ENCODE peak calls at places on chromosomes 5 and 9, in four cellular contexts. Y is RWPE1; M is CD4-positive, alpha-beta memory T cell; K is breast epithelium. X is an unnamed sample.

GRCh38 chr5:9335754-9336495 is 209.9 kb downstream of the SEMA5A start:
- DNase-seq in M (no peak), K (no peak), Y (no peak), X (no peak)

GRCh38 chr9:82599550-82599949 is 463.4 kb downstream of the RASEF start:
- DNase-seq in Y (no peak), K (no peak), M (no peak), X (no peak)

GRCh38 chr5:55360190-55360589 is 52.4 kb downstream of the MTREX start:
- DNase-seq in M (no peak), K (no peak), Y (peak), X (peak)

GRCh38 chr5:77163453-77163852 is 47.0 kb upstream of the PDE8B start:
- DNase-seq in K (no peak), M (no peak), Y (no peak), X (no peak)

GRCh38 chr5:148426514-148426913 is 42.8 kb downstream of the FBXO38 start:
- DNase-seq in M (no peak), K (no peak), Y (no peak), X (no peak)

GRCh38 chr5:54713923-54714581 is 196.5 kb downstream of the SNX18 start:
- DNase-seq in Y (no peak), K (no peak), M (no peak), X (peak)

GRCh38 chr5:100846722-100847121 is 56.4 kb downstream of the ST8SIA4 start:
- DNase-seq in Y (no peak), M (no peak), K (no peak), X (no peak)

GRCh38 chr5:98454407-98454806 is 319.1 kb upstream of the RGMB start:
- DNase-seq in K (no peak), M (no peak), Y (no peak), X (no peak)

GRCh38 chr9:107158321-107158720 is 124.8 kb upstream of the RAD23B start:
- DNase-seq in K (no peak), Y (peak), M (no peak), X (no peak)

GRCh38 chr5:132059043-132059695 is 1.3 kb upstream of the IL3 start:
- DNase-seq in K (peak), M (peak), Y (no peak), X (no peak)

GRCh38 chr9:36092509-36093215 is 43.9 kb upstream of the GLIPR2 start:
- DNase-seq in M (peak), Y (no peak), K (no peak), X (no peak)

GRCh38 chr5:165029471-165029870 is 1524.1 kb downstream of the MAT2B start:
- DNase-seq in M (no peak), K (no peak), Y (no peak), X (peak)

GRCh38 chr9:38046669-38047300 is 22.2 kb downstream of the SHB start:
- DNase-seq in Y (peak), M (no peak), K (peak), X (peak)

GRCh38 chr5:173554989-173555705 is 61.3 kb downstream of the BOD1 start:
- DNase-seq in M (no peak), K (no peak), Y (no peak), X (no peak)

GRCh38 chr5:173550641-173551040 is 65.8 kb downstream of the BOD1 start:
- DNase-seq in K (no peak), M (no peak), Y (no peak), X (no peak)

GRCh38 chr5:173556142-173557028 is 60.1 kb downstream of the BOD1 start:
- DNase-seq in Y (no peak), M (no peak), K (no peak), X (no peak)

GRCh38 chr5:173557123-173557903 is 59.1 kb downstream of the BOD1 start:
- DNase-seq in Y (no peak), K (no peak), M (no peak), X (no peak)

GRCh38 chr5:173554038-173554955 is 62.2 kb downstream of the BOD1 start:
- DNase-seq in M (no peak), K (no peak), Y (no peak), X (no peak)
- H3K27ac ChIP-seq in M (no peak), K (peak), Y (no peak), X (no peak)

GRCh38 chr9:70409280-70409679 is 5.2 kb downstream of the KLF9 start:
- DNase-seq in M (no peak), K (no peak), Y (no peak), X (no peak)
- H3K27ac ChIP-seq in M (no peak), K (peak), Y (no peak), X (peak)

GRCh38 chr5:16782227-16782626 is 153.9 kb downstream of the MYO10 start:
- DNase-seq in M (no peak), K (no peak), Y (no peak), X (no peak)

GRCh38 chr5:16788957-16789356 is 147.1 kb downstream of the MYO10 start:
- DNase-seq in Y (no peak), M (no peak), K (no peak), X (no peak)

GRCh38 chr5:16787278-16787677 is 148.8 kb downstream of the MYO10 start:
- DNase-seq in Y (no peak), K (no peak), M (no peak), X (no peak)

GRCh38 chr5:16784088-16784487 is 152.0 kb downstream of the MYO10 start:
- DNase-seq in K (no peak), M (no peak), Y (no peak), X (peak)

DNA sequence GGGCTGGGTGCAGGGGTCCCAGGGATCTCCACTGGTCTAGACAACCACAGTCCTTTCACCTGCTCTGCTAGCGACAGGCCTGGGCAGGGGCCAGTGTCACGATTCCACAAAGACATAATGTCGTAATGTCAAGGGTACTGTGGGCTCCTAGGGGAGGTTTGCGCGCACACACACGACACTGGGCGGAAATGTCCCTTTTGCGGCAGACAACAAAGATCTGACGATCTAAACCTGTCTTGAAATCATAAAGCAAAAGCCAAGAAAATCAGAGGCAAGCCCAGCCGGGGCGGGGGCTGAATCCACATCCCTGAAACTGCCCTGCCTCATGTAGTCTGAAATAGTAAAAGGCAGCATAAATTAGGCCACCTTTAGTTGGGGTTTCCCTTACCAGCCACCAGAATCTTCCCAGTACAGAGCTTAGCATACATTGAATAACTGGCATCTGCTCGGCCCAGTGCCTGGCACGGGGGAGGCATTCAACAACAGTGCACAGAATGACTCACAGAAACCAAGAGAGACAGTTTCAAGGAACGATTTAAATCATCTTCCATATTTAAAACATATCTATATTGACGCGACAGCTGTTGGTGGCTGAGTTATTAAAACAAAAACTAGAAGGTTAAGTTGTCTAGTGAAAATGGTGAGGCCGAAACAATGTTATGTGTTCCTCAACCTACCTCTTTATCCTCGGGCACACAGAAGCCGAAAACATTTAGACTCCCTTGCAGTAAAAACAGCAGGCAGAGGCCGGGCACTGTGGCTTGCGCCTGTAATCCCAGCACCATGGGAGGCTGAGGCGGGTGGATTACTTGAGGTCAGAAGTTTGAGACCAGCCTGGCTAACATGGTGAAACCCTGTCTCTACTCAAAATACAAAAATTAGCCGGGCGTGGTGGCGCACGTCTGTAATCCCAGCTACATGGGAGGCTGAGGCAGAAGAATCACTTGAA is 151.0 kb downstream of the MYO10 start:
- DNase-seq in K (no peak), M (no peak), Y (no peak), X (no peak)
- H3K27ac ChIP-seq in K (no peak), M (no peak), Y (peak), X (peak)

GRCh38 chr5:173792781-173793547 is 95.2 kb upstream of the CPEB4 start:
- DNase-seq in M (no peak), Y (no peak), K (no peak), X (no peak)

GRCh38 chr5:173793677-173794570 is 94.2 kb upstream of the CPEB4 start:
- DNase-seq in K (no peak), Y (peak), M (no peak), X (no peak)

GRCh38 chr5:173796746-173797495 is 91.2 kb upstream of the CPEB4 start:
- DNase-seq in Y (no peak), M (no peak), K (no peak), X (no peak)

GRCh38 chr5:173795601-173796000 is 92.5 kb upstream of the CPEB4 start:
- DNase-seq in Y (no peak), K (no peak), M (no peak), X (no peak)

DNA sequence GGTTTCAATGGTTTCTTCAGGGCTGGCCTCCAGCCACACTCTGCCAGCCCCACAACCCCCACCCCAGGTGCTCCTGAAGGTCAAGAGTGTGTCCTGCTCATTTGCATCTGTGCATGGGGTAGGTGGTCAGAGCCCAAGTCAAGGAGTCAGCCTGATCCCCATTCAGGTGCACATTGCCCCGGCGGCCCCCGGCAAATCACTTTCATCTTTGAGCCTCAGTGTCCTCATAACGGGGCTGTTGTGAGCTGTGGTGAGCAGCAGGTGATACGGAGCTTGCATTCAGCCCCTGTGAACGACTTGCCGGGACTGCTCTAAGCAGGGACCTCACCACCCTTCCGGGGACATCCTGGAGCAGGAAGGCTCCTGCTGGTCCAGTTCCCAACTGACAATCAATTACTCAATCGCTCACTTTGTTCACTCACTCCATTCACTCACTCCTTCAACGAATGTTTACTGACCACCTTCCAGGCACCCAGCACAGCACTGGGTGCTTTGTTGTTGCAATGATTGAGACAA is 93.2 kb upstream of the CPEB4 start:
- DNase-seq in Y (no peak), M (no peak), K (no peak), X (no peak)
- H3K27ac ChIP-seq in Y (peak), M (no peak), K (peak), X (no peak)

GRCh38 chr5:173325091-173325698 is 3.0 kb downstream of the STC2 start:
- DNase-seq in K (no peak), Y (no peak), M (no peak), X (no peak)

GRCh38 chr5:173323799-173324114 is 4.5 kb downstream of the STC2 start:
- DNase-seq in K (no peak), Y (no peak), M (no peak), X (no peak)

GRCh38 chr5:173323121-173323798 is 5.0 kb downstream of the STC2 start:
- DNase-seq in K (no peak), M (no peak), Y (no peak), X (no peak)

GRCh38 chr5:173326501-173326960 is 1.7 kb downstream of the STC2 start:
- DNase-seq in M (no peak), K (no peak), Y (peak), X (peak)

GRCh38 chr5:173324115-173325001 is 3.9 kb downstream of the STC2 start:
- DNase-seq in K (no peak), M (no peak), Y (no peak), X (peak)
- H3K27ac ChIP-seq in K (peak), M (no peak), Y (peak), X (peak)